ENCODE peak calls at places on chromosomes 4 and X, in four cellular contexts. Y, F, H and E are unnamed samples.

GRCh38 chrX:53312946-53313745 is 31.8 kb upstream of the IQSEC2 start:
- DNase-seq in H (peak), Y (no peak), F (peak), E (peak)

GRCh38 chrX:19647731-19648588 is 132.7 kb upstream of the MAP3K15 start:
- DNase-seq in F (no peak), Y (no peak), H (no peak), E (no peak)

GRCh38 chr4:107824367-107825071 is at the start of gene SGMS2:
- DNase-seq in H (peak), Y (no peak), F (no peak), E (peak)

GRCh38 chr4:16505726-16506125 is 279.5 kb upstream of the TAPT1 start:
- DNase-seq in F (no peak), H (no peak), Y (peak), E (no peak)

GRCh38 chrX:109732319-109732779 is 708 bp downstream of the ACSL4 start:
- DNase-seq in Y (no peak), F (no peak), H (no peak), E (peak)

GRCh38 chr4:56728512-56728911 is 47.4 kb upstream of the HOPX start:
- DNase-seq in H (no peak), F (no peak), Y (no peak), E (peak)

GRCh38 chrX:386768-387575 is at the start of gene PPP2R3B:
- DNase-seq in H (peak), Y (peak), F (peak), E (peak)

GRCh38 chrX:3663576-3664290 is 49.7 kb downstream of the PRKX start:
- DNase-seq in F (no peak), H (no peak), Y (no peak), E (no peak)

GRCh38 chr4:84796388-84796787 is 170.1 kb downstream of the WDFY3 start:
- DNase-seq in Y (no peak), F (no peak), H (no peak), E (peak)

GRCh38 chrX:40086569-40087335 is 11.0 kb downstream of the BCOR start:
- DNase-seq in Y (no peak), F (no peak), H (no peak), E (no peak)

GRCh38 chr4:89221175-89221867 is 86.3 kb downstream of the GPRIN3 start:
- DNase-seq in H (no peak), F (no peak), Y (no peak), E (no peak)

GRCh38 chr4:117783716-117784115 is 250.6 kb upstream of the NDST3 start:
- DNase-seq in H (no peak), Y (no peak), F (no peak), E (no peak)

GRCh38 chr4:178789279-178789678 is 1347.0 kb upstream of the AGA start:
- DNase-seq in H (no peak), F (no peak), Y (no peak), E (no peak)

GRCh38 chrX:120144178-120144844 is 14.1 kb upstream of the RHOXF2 start:
- DNase-seq in Y (no peak), F (no peak), H (no peak), E (peak)

GRCh38 chrX:13432776-13433605 is 113.1 kb upstream of the ATXN3L start:
- DNase-seq in Y (no peak), H (no peak), F (no peak), E (no peak)

GRCh38 chr4:90950385-90950841 is 823.2 kb downstream of the CCSER1 start:
- DNase-seq in Y (no peak), F (no peak), H (no peak), E (no peak)

GRCh38 chrX:74537011-74537390 is 77.4 kb downstream of the RLIM start:
- DNase-seq in F (no peak), Y (no peak), H (no peak), E (no peak)

GRCh38 chr4:54929459-54929858 is 195.9 kb downstream of the KDR start:
- DNase-seq in Y (no peak), F (no peak), H (no peak), E (no peak)

GRCh38 chr4:38868055-38868965 is 704 bp downstream of the FAM114A1 start:
- DNase-seq in H (no peak), Y (no peak), F (no peak), E (peak)

GRCh38 chr4:59175588-59175987 is 2024.5 kb upstream of the ADGRL3 start:
- DNase-seq in F (no peak), Y (no peak), H (no peak), E (no peak)

GRCh38 chr4:84939111-84939510 is 27.4 kb downstream of the WDFY3 start:
- DNase-seq in Y (no peak), F (no peak), H (no peak), E (no peak)

GRCh38 chr4:13762126-13762525 is 134.6 kb upstream of the BOD1L1 start:
- DNase-seq in Y (no peak), F (no peak), H (no peak), E (no peak)

GRCh38 chr4:105060628-105061027 is 86.0 kb upstream of the TET2 start:
- DNase-seq in F (peak), Y (no peak), H (no peak), E (no peak)

GRCh38 chr4:5020341-5020740 is 1.1 kb upstream of the CYTL1 start:
- DNase-seq in H (no peak), Y (no peak), F (no peak), E (no peak)
- TF ChIP-seq ATF3 in H (no peak), Y (no peak), F (no peak), E (no peak)

GRCh38 chr4:155785828-155786227 is 27.0 kb downstream of the GUCY1B1 start:
- DNase-seq in F (no peak), H (no peak), Y (no peak), E (no peak)

GRCh38 chr4:155789391-155789790 is 30.6 kb downstream of the GUCY1B1 start:
- DNase-seq in F (no peak), Y (no peak), H (no peak), E (no peak)

GRCh38 chr4:155781432-155781831 is 22.6 kb downstream of the GUCY1B1 start:
- DNase-seq in H (no peak), Y (no peak), F (no peak), E (no peak)

GRCh38 chr4:155784637-155785036 is 25.8 kb downstream of the GUCY1B1 start:
- DNase-seq in H (no peak), Y (no peak), F (no peak), E (no peak)

GRCh38 chr4:155787113-155787710 is 28.4 kb downstream of the GUCY1B1 start:
- DNase-seq in F (peak), Y (no peak), H (peak), E (no peak)
- H2AFZ ChIP-seq in F (no peak), Y (peak), H (no peak), E (no peak)

GRCh38 chrX:55767100-55767499 is 49.6 kb downstream of the RRAGB start:
- DNase-seq in H (no peak), Y (no peak), F (no peak), E (no peak)
- TF ChIP-seq HDAC6 in H (no peak), Y (no peak), F (no peak), E (no peak)

GRCh38 chrX:72111011-72111708 is 20.6 kb downstream of the RTL5 start:
- DNase-seq in H (no peak), F (no peak), Y (no peak), E (no peak)

GRCh38 chrX:72107841-72108590 is 23.7 kb downstream of the RTL5 start:
- DNase-seq in H (no peak), F (no peak), Y (no peak), E (no peak)

GRCh38 chrX:72108666-72109065 is 23.0 kb downstream of the RTL5 start:
- DNase-seq in F (no peak), H (no peak), Y (no peak), E (no peak)

GRCh38 chrX:72107320-72107719 is 24.4 kb downstream of the RTL5 start:
- DNase-seq in F (no peak), H (no peak), Y (no peak), E (peak)

GRCh38 chrX:72110051-72110926 is 21.4 kb downstream of the RTL5 start:
- DNase-seq in Y (no peak), H (no peak), F (no peak), E (no peak)
- TF ChIP-seq ATF3 in Y (no peak), H (no peak), F (no peak), E (no peak)

GRCh38 chr4:8869002-8869878 is 2.4 kb downstream of the HMX1 start:
- DNase-seq in F (no peak), H (no peak), Y (no peak), E (no peak)

GRCh38 chr4:8870647-8871416 is 807 bp downstream of the HMX1 start:
- DNase-seq in Y (no peak), H (no peak), F (no peak), E (no peak)

GRCh38 chr4:8872402-8873291 is 1.0 kb upstream of the HMX1 start:
- DNase-seq in Y (no peak), F (no peak), H (no peak), E (no peak)

GRCh38 chr4:8869879-8870646 is 1.6 kb downstream of the HMX1 start:
- DNase-seq in F (no peak), H (no peak), Y (no peak), E (no peak)

DNA sequence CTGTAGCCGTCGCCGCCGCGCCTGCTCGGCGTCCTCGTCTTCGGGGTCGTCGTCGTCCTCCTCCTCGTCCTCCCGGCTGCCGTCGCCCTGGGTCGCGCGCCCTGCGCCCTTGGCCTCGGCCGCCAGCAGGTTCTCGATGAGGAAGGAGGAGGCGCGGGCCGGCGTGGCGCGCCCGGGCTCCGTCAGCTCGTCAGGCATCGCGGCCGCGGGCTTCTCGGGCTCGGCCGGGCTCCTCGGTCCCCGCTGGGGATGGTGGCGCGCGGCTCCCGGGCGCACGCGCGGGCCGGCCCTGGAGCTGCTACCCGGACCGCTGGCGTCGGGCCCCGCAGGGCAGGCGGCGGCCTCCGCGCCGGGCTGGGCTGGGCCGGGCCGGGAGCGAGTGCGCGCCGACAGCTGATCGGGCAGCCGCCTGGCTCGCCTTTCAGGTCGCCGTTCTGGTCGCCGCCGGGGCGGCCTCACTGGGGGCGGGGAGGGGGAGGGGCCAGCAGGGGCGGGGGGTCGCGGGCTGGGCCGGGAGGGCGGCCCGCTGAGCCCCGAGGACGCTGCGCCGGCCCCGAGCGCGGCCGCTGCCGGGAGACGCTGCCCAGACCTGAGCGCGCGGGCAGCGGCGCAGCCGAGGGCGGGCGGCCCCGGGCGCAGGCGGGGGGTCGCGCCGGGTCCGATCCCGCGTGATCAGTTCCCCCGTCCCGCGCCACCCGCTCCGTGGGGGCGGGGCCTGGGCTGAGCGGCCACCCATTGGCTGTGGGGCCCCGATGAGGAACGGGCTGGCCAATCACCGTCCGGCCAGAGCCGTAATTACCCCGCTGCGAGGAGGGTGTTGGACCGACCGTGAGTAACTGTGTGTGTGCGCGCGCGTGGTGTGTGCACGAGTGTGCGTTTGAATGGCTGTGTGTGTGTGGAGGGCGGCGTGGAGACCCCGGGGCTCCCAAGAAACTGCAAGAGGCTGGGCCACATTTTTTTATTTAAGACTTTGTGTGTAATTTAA is at the start of gene HMX1:
- DNase-seq in F (no peak), Y (no peak), H (no peak), E (no peak)
- H2AFZ ChIP-seq in F (no peak), Y (no peak), H (no peak), E (no peak)

GRCh38 chrX:14607446-14607845 is 78.1 kb downstream of the GLRA2 start:
- DNase-seq in H (no peak), F (no peak), Y (no peak), E (no peak)
- TF ChIP-seq HDAC6 in H (no peak), F (no peak), Y (no peak), E (no peak)

GRCh38 chrX:134948333-134949241 is 42.2 kb upstream of the SMIM10 start:
- DNase-seq in H (peak), Y (no peak), F (no peak), E (no peak)
- TF ChIP-seq ATF3 in H (no peak), Y (no peak), F (no peak), E (no peak)